ENCODE peak calls at places on chromosomes 3 and 15, in six cellular contexts. J, E, S, Q, Y and F are unnamed samples.

GRCh38 chr3:127366383-127366782 is 78.5 kb upstream of the PRR20G start:
- DNase-seq in Y (no peak), S (no peak), J (no peak), Q (no peak), E (no peak), F (no peak)

GRCh38 chr3:106256249-106256957 is 387.6 kb upstream of the CBLB start:
- DNase-seq in E (no peak), J (no peak), S (no peak), Y (no peak), Q (no peak), F (no peak)

GRCh38 chr3:51967384-51968174 is at the start of gene PCBP4:
- DNase-seq in Y (peak; percentile 71), Q (no peak), J (peak; percentile 62), S (peak; percentile 31), E (no peak), F (no peak)

GRCh38 chr3:32283304-32283703 is 44.8 kb downstream of the CMTM8 start:
- DNase-seq in J (no peak), S (no peak), Q (no peak), Y (no peak), E (no peak), F (no peak)

GRCh38 chr15:96181873-96182301 is 148.6 kb upstream of the NR2F2 start:
- DNase-seq in S (peak; percentile 61), E (no peak), J (no peak), Q (no peak), Y (peak; percentile 59), F (no peak)

GRCh38 chr15:61951949-61952348 is 108.3 kb downstream of the VPS13C start:
- DNase-seq in Q (no peak), J (no peak), E (no peak), Y (no peak), S (peak; percentile 1), F (no peak)

GRCh38 chr15:62153228-62153627 is 11.9 kb downstream of the C2CD4B start:
- DNase-seq in J (no peak), S (no peak), Y (no peak), E (no peak), Q (no peak), F (no peak)

GRCh38 chr3:135261916-135262315 is 466.9 kb downstream of the EPHB1 start:
- DNase-seq in Q (no peak), Y (no peak), S (no peak), E (no peak), J (no peak), F (no peak)

GRCh38 chr3:50237133-50237651 is 1.2 kb downstream of the GNAI2 start:
- DNase-seq in S (peak; percentile 48), E (no peak), Q (peak; percentile 23), J (no peak), Y (peak; percentile 63), F (no peak)

GRCh38 chr3:77816470-77816869 is 776.6 kb downstream of the ROBO2 start:
- DNase-seq in J (no peak), E (no peak), Y (no peak), Q (no peak), S (no peak), F (no peak)

GRCh38 chr15:89003865-89004725 is 84.2 kb upstream of the ABHD2 start:
- DNase-seq in Y (no peak), S (peak; percentile 29), J (peak; percentile 25), E (no peak), Q (no peak), F (no peak)

GRCh38 chr15:53693729-53694533 is 65.5 kb downstream of the WDR72 start:
- DNase-seq in S (peak; percentile 30), Y (no peak), Q (no peak), E (no peak), J (no peak), F (no peak)

GRCh38 chr3:69770976-69771634 is 31.8 kb downstream of the MITF start:
- DNase-seq in S (peak; percentile 59), J (no peak), E (peak; percentile 82), Y (no peak), Q (no peak), F (no peak)

GRCh38 chr3:108106031-108106430 is 15.2 kb upstream of the CD47 start:
- DNase-seq in Q (no peak), Y (no peak), E (no peak), J (no peak), S (no peak), F (no peak)

GRCh38 chr15:55998478-55998877 is 5.1 kb upstream of the NEDD4 start:
- DNase-seq in Y (no peak), E (no peak), J (no peak), Q (no peak), S (peak; percentile 92), F (no peak)

GRCh38 chr3:141343824-141344223 is 24.5 kb upstream of the ZBTB38 start:
- DNase-seq in Y (no peak), E (no peak), J (no peak), Q (no peak), S (no peak), F (no peak)

GRCh38 chr3:70090322-70090913 is 90.9 kb downstream of the SAMMSON start:
- DNase-seq in J (no peak), Y (no peak), Q (no peak), E (no peak), S (peak; percentile 24), F (no peak)

GRCh38 chr3:107235193-107235922 is 141.9 kb upstream of the CCDC54 start:
- DNase-seq in Q (no peak), S (no peak), Y (no peak), J (no peak), E (no peak), F (no peak)

GRCh38 chr15:101615986-101616848 is 36.0 kb downstream of the TM2D3 start:
- DNase-seq in Y (no peak), J (peak; percentile 35), Q (no peak), S (peak; percentile 83), E (no peak), F (no peak)

GRCh38 chr3:128052831-128053419 is 688 bp downstream of the SEC61A1 start:
- DNase-seq in Q (no peak), Y (no peak), J (no peak), S (no peak), E (no peak), F (no peak)

GRCh38 chr3:187594272-187594671 is 75.9 kb downstream of the SST start:
- DNase-seq in Y (no peak), J (no peak), S (no peak), E (no peak), Q (no peak), F (no peak)
- TF ChIP-seq CTCF in Y (no peak), J (no peak), S (no peak), E (no peak), Q (no peak), F (no peak)

GRCh38 chr3:175121225-175121624 is 262.1 kb downstream of the NAALADL2 start:
- DNase-seq in Y (peak; percentile 44), J (no peak), Q (no peak), S (peak; percentile 62), E (no peak), F (no peak)
- TF ChIP-seq CTCF in Y (no peak), J (peak; percentile 59), Q (no peak), S (peak; percentile 70), E (peak; percentile 60), F (no peak)

GRCh38 chr15:51971353-51972133 is at the start of gene LEO1:
- DNase-seq in J (peak; percentile 86), E (peak; percentile 86), S (peak; percentile 98), Q (peak; percentile 84), Y (peak; percentile 97), F (peak; percentile 91)
- TF ChIP-seq CTCF in J (peak; percentile 58), E (no peak), S (peak; percentile 43), Q (peak; percentile 26), Y (no peak), F (peak; percentile 28)

DNA sequence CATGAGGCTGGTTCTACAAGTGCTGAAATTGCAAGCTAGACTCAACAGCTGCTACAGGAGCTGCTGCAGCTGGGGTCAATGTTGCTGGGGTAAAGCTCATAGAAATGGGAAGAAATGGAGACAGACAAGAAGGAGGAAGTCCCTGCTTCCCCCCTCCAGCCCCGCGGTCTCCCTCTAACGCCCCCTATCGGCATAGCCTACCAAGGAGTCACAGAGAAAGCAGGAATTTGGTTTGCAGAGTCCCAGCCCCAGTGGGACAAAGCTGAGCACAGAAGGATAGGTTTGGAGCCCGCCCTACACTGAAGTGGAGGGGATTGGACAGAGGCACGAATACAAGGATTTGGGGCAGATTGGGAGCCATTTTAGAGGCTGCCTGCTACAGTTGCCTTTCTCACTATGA is 176.9 kb upstream of the ANKRD28 start:
- DNase-seq in Q (no peak), S (no peak), E (no peak), J (no peak), Y (no peak), F (no peak)
- TF ChIP-seq CTCF in Q (no peak), S (peak; percentile 2), E (peak; percentile 39), J (peak; percentile 24), Y (no peak), F (peak; percentile 30)

DNA sequence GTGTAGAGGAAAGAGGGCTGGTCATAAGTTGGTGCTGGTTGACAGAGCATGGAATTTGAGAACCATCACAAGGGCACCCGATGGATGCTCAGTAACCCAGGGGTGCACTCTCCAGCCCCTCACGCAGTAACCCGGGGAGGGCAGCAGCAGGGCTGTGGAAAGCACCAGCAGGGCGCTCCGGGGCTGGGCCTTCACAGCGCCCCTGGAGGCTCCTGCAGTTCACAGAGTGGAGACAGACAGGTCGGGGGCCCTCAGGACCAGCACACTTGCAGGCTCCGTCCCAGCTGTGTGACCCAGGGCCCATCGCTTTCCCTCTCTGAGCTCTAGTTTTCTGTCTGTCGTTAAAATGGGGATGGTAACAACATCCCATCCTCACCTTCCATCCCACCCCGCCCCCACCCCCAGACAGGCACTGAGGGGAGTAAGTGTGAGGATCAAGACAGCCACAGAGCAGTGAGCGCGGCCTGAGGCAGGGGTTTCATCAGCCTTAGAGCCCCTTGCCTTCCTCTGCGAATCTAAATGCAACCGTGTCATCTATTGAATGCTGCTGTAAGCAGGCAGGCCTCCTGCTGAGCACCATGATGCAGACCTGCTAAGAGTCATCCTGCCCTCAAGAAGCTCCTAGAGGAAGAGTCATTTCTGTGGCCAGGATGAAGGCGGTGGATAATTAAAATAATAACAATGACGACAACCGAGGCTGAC is 90.2 kb upstream of the LINGO1 start:
- DNase-seq in J (no peak), S (no peak), E (no peak), Y (no peak), Q (no peak), F (no peak)
- TF ChIP-seq CTCF in J (no peak), S (no peak), E (no peak), Y (no peak), Q (no peak), F (no peak)